ENCODE peak calls at places on chromosomes 5 and 9, in six cellular contexts. D is type B pancreatic cell, Q is astrocyte of the cerebellum, Z is heart left ventricle, P is WERI-Rb-1, M is AG04450. Y is an unnamed sample.

GRCh38 chr9:127524373-127524772 is 73.1 kb downstream of the LRSAM1 start:
- DNase-seq in D (no peak), Q (no peak), Z (no peak), P (no peak), M (no peak), Y (no peak)

GRCh38 chr9:79989079-79989478 is 417.3 kb downstream of the TLE4 start:
- DNase-seq in D (no peak), Q (no peak), Z (no peak), P (no peak), M (no peak), Y (peak; percentile 10)

GRCh38 chr5:13990896-13991295 is 46.4 kb upstream of the DNAH5 start:
- DNase-seq in D (no peak), Q (no peak), Z (no peak), P (no peak), M (no peak), Y (no peak)

GRCh38 chr5:147176422-147176821 is 58.4 kb upstream of the STK32A start:
- DNase-seq in D (no peak), Q (no peak), Z (no peak), P (no peak), M (no peak), Y (no peak)

GRCh38 chr5:153513171-153513570 is 22.7 kb downstream of the GRIA1 start:
- DNase-seq in D (no peak), Q (no peak), Z (no peak), P (no peak), M (peak; percentile 49), Y (no peak)

GRCh38 chr5:146082798-146083197 is 22.6 kb downstream of the PLAC8L1 start:
- DNase-seq in D (no peak), Q (no peak), Z (no peak), P (no peak), M (no peak), Y (no peak)

GRCh38 chr9:89116064-89116817 is 62.4 kb downstream of the SHC3 start:
- DNase-seq in D (no peak), Q (no peak), Z (no peak), P (no peak), M (peak; percentile 51), Y (no peak)

GRCh38 chr5:61263561-61264272 is 68.3 kb upstream of the ZSWIM6 start:
- DNase-seq in D (no peak), Q (no peak), Z (no peak), P (no peak), M (no peak), Y (no peak)

GRCh38 chr5:129664336-129664937 is 83.5 kb upstream of the MINAR2 start:
- DNase-seq in D (no peak), Q (peak; percentile 15), Z (peak; percentile 28), P (peak; percentile 54), M (peak; percentile 18), Y (peak; percentile 51)

GRCh38 chr9:89588271-89588879 is 16.4 kb upstream of the GADD45G start:
- DNase-seq in D (no peak), Q (no peak), Z (no peak), P (no peak), M (no peak), Y (no peak)

GRCh38 chr5:67350600-67351315 is 154.2 kb upstream of the CD180 start:
- DNase-seq in D (no peak), Q (no peak), Z (no peak), P (no peak), M (no peak), Y (no peak)

GRCh38 chr5:114192108-114192507 is 169.8 kb upstream of the KCNN2 start:
- DNase-seq in D (no peak), Q (no peak), Z (no peak), P (no peak), M (peak; percentile 21), Y (no peak)

GRCh38 chr9:121269030-121269887 is 1.3 kb downstream of the GSN start:
- DNase-seq in D (no peak), Q (no peak), Z (no peak), P (peak; percentile 31), M (no peak), Y (no peak)

GRCh38 chr5:126938461-126938860 is 91.9 kb downstream of the MARCHF3 start:
- DNase-seq in D (no peak), Q (peak; percentile 44), Z (no peak), P (no peak), M (peak; percentile 41), Y (no peak)

GRCh38 chr9:136050706-136051567 is 44.2 kb downstream of the NACC2 start:
- DNase-seq in D (peak; percentile 73), Q (no peak), Z (no peak), P (no peak), M (no peak), Y (peak; percentile 56)

GRCh38 chr5:56637321-56637920 is 177.9 kb upstream of the MAP3K1 start:
- DNase-seq in D (no peak), Q (peak; percentile 9), Z (no peak), P (no peak), M (no peak), Y (no peak)

GRCh38 chr5:127133071-127133470 is 59.8 kb upstream of the C5orf63 start:
- DNase-seq in D (no peak), Q (no peak), Z (no peak), P (no peak), M (no peak), Y (no peak)

GRCh38 chr9:127912882-127913281 is 4.0 kb downstream of the ST6GALNAC4 start:
- DNase-seq in D (no peak), Q (no peak), Z (no peak), P (no peak), M (no peak), Y (no peak)

GRCh38 chr9:95506438-95506691 is 10.4 kb downstream of the PTCH1 start:
- DNase-seq in D (no peak), Q (no peak), Z (peak; percentile 64), P (peak; percentile 39), M (no peak), Y (no peak)

GRCh38 chr5:9869616-9870288 is 239.6 kb upstream of the TAS2R1 start:
- DNase-seq in D (no peak), Q (peak; percentile 34), Z (no peak), P (no peak), M (peak; percentile 61), Y (no peak)

GRCh38 chr9:115413766-115414382 is 295.9 kb upstream of the TNC start:
- DNase-seq in D (no peak), Q (no peak), Z (no peak), P (no peak), M (no peak), Y (no peak)

GRCh38 chr5:141850183-141850768 is 27.9 kb downstream of the PCDH1 start:
- DNase-seq in D (no peak), Q (no peak), Z (peak; percentile 49), P (peak; percentile 41), M (no peak), Y (no peak)

GRCh38 chr5:9316041-9316440 is 229.8 kb downstream of the SEMA5A start:
- DNase-seq in D (no peak), Q (no peak), Z (no peak), P (no peak), M (no peak), Y (no peak)

GRCh38 chr5:181186902-181187499 is 18.0 kb downstream of the TRIM7 start:
- DNase-seq in D (no peak), Q (no peak), Z (no peak), P (no peak), M (no peak), Y (no peak)

GRCh38 chr5:181186022-181186421 is 19.0 kb downstream of the TRIM7 start:
- DNase-seq in D (no peak), Q (no peak), Z (no peak), P (no peak), M (no peak), Y (no peak)

GRCh38 chr5:181188700-181189362 is 16.2 kb downstream of the TRIM7 start:
- DNase-seq in D (peak; percentile 86), Q (peak; percentile 50), Z (peak; percentile 75), P (peak; percentile 46), M (peak; percentile 55), Y (peak; percentile 79)

GRCh38 chr5:181189363-181189961 is 15.5 kb downstream of the TRIM7 start:
- DNase-seq in D (no peak), Q (no peak), Z (peak; percentile 48), P (no peak), M (no peak), Y (peak; percentile 56)

GRCh38 chr5:181187500-181188213 is 17.3 kb downstream of the TRIM7 start:
- DNase-seq in D (peak; percentile 85), Q (peak; percentile 46), Z (peak; percentile 69), P (peak; percentile 59), M (peak; percentile 55), Y (peak; percentile 82)
- TF ChIP-seq CTCF in D (peak; percentile 65), Q (peak; percentile 18), Z (peak; percentile 14), P (no peak), M (peak; percentile 35), Y (no peak)

DNA sequence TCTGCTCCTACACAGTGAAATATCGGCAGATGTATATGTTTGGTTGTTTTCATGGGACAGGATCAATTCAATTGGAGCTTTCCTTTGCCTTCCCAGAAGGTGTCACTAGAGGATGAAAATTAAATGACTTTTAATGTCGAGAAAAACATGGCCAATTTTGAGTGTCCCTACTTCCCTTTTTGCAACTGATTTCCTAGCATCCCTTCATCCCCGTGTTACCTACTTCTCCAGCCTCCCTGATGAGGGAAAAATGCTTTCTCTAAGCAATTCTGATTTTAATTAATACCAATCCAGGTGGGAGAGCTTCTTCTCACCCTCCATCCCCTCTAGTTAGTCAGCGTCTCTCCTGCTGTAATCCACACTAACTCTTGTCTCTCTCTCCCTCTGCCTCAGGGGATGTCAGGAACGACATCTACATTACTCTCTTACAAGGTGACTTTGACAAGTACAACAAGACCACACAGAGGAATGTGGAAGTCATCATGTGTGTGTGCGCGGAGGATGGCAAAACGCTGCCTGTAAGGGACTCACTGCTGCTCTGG is 64.9 kb downstream of the DOCK2 start:
- DNase-seq in D (no peak), Q (peak; percentile 47), Z (no peak), P (no peak), M (no peak), Y (no peak)
- TF ChIP-seq CTCF in D (peak; percentile 64), Q (peak; percentile 54), Z (peak; percentile 57), P (no peak), M (peak; percentile 67), Y (no peak)

GRCh38 chr9:16039103-16039987 is 486.5 kb downstream of the CCDC171 start:
- DNase-seq in D (no peak), Q (no peak), Z (peak; percentile 40), P (peak; percentile 58), M (no peak), Y (no peak)
- TF ChIP-seq CTCF in D (no peak), Q (no peak), Z (peak; percentile 41), P (peak; percentile 72), M (peak; percentile 56), Y (no peak)

GRCh38 chr5:54733101-54733500 is 215.5 kb downstream of the SNX18 start:
- DNase-seq in D (no peak), Q (no peak), Z (no peak), P (no peak), M (no peak), Y (no peak)
- TF ChIP-seq CTCF in D (no peak), Q (no peak), Z (no peak), P (no peak), M (no peak), Y (no peak)

DNA sequence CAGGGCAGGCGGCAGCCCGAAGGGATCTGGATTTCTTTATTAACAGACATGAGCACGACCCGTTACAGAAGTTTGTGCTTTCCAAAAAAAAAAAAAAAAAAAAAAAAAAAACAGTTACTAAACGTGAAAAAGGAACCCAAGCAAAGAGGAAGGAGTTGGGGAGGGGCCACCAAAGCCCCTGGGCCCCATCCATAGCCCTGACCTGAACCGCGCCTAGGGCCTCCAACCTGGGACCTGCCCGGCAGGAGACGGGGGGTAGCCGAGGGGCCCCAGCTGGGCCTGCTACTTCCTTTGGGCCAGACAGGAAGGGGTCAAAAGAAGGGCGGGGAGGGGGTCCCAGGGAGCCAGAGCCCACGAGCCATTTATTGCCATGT is 10.0 kb downstream of the PRR7 start:
- DNase-seq in D (no peak), Q (no peak), Z (no peak), P (no peak), M (no peak), Y (no peak)
- TF ChIP-seq CTCF in D (peak; percentile 51), Q (no peak), Z (no peak), P (no peak), M (no peak), Y (no peak)